ENCODE peak calls at places on chromosomes 3 and 15, in ten cellular contexts. J, E, U, V, F, H, G, L, K and D are unnamed samples.

GRCh38 chr3:59286791-59287531 is 237.1 kb upstream of the CFAP20DC start:
- DNase-seq in J (peak; percentile 25), E (peak; percentile 4), U (no peak), V (peak; percentile 37), F (peak; percentile 7), H (no peak), G (peak; percentile 38), L (no peak), K (no peak), D (no peak)

GRCh38 chr3:148026009-148026588 is 616.9 kb downstream of the ZIC1 start:
- DNase-seq in J (peak; percentile 17), E (no peak), U (no peak), V (no peak), F (no peak), H (no peak), G (no peak), L (no peak), K (no peak), D (no peak)

GRCh38 chr15:68615301-68615700 is 36.5 kb downstream of the CORO2B start:
- DNase-seq in J (no peak), E (no peak), U (no peak), V (no peak), F (no peak), H (no peak), G (no peak), L (no peak), K (no peak), D (no peak)

GRCh38 chr15:59203026-59203425 is 3.6 kb upstream of the LDHAL6B start:
- DNase-seq in J (no peak), E (no peak), U (no peak), V (no peak), F (no peak), H (no peak), G (no peak), L (no peak), K (no peak), D (no peak)

GRCh38 chr15:91940466-91941381 is 87.2 kb downstream of the SLCO3A1 start:
- DNase-seq in J (no peak), E (no peak), U (no peak), V (no peak), F (no peak), H (no peak), G (no peak), L (no peak), K (no peak), D (peak; percentile 85)

GRCh38 chr3:196666001-196666867 is 26.7 kb downstream of the NRROS start:
- DNase-seq in J (peak; percentile 23), E (peak; percentile 75), U (no peak), V (peak; percentile 97), F (peak; percentile 74), H (no peak), G (no peak), L (no peak), K (peak; percentile 85), D (peak; percentile 96)

GRCh38 chr3:178850452-178851166 is 221.0 kb downstream of the ZMAT3 start:
- DNase-seq in J (no peak), E (no peak), U (no peak), V (no peak), F (no peak), H (no peak), G (no peak), L (no peak), K (no peak), D (no peak)

GRCh38 chr3:47857151-47857550 is 54.2 kb downstream of the DHX30 start:
- DNase-seq in J (no peak), E (no peak), U (no peak), V (no peak), F (no peak), H (no peak), G (no peak), L (no peak), K (no peak), D (no peak)

GRCh38 chr3:142866841-142867631 is 21.8 kb downstream of the PCOLCE2 start:
- DNase-seq in J (no peak), E (no peak), U (no peak), V (peak; percentile 30), F (no peak), H (no peak), G (no peak), L (no peak), K (no peak), D (peak; percentile 94)

GRCh38 chr3:129424185-129424841 is 4.1 kb downstream of the EFCAB12 start:
- DNase-seq in J (no peak), E (no peak), U (peak; percentile 12), V (peak; percentile 89), F (peak; percentile 63), H (no peak), G (no peak), L (no peak), K (no peak), D (peak; percentile 46)